ENCODE peak calls at places on chromosome 9, in six cellular contexts. B is tibial artery, Z is OCI-LY7, W is mammary epithelial cell, V is cardiac muscle cell, Y is lower leg skin. C is an unnamed sample.

GRCh38 chr9:119588874-119589560 is 219.8 kb upstream of the BRINP1 start:
- DNase-seq in W (no peak), B (no peak), V (no peak), Z (no peak), Y (no peak), C (no peak)

GRCh38 chr9:135606885-135607259 is 32.5 kb downstream of the GLT6D1 start:
- DNase-seq in V (no peak), Y (peak), W (no peak), Z (no peak), B (no peak), C (peak)

GRCh38 chr9:638152-638551 is 203.3 kb upstream of the DMRT1 start:
- DNase-seq in B (no peak), W (no peak), Y (no peak), V (no peak), Z (no peak), C (no peak)

GRCh38 chr9:89529243-89530030 is 31.5 kb upstream of the SEMA4D start:
- DNase-seq in B (no peak), Z (no peak), W (no peak), V (no peak), Y (no peak), C (no peak)

GRCh38 chr9:117649126-117649525 is 55.1 kb upstream of the TLR4 start:
- DNase-seq in V (peak), Z (no peak), B (no peak), Y (no peak), W (no peak), C (no peak)

GRCh38 chr9:38226491-38226951 is 157.5 kb upstream of the SHB start:
- DNase-seq in V (peak), Z (no peak), B (no peak), Y (no peak), W (no peak), C (no peak)

GRCh38 chr9:135255033-135255842 is 167.8 kb downstream of the OLFM1 start:
- DNase-seq in B (no peak), Y (no peak), V (no peak), Z (no peak), W (no peak), C (no peak)

GRCh38 chr9:80369641-80370040 is 797.9 kb downstream of the TLE4 start:
- DNase-seq in V (peak), B (no peak), Y (no peak), Z (no peak), W (peak), C (no peak)

GRCh38 chr9:35905912-35906679 is at the start of gene HRCT1:
- DNase-seq in B (peak), V (peak), Z (no peak), W (peak), Y (peak), C (peak)

GRCh38 chr9:114216081-114216480 is 60.7 kb downstream of the COL27A1 start:
- DNase-seq in Y (no peak), B (peak), Z (no peak), V (peak), W (no peak), C (no peak)

GRCh38 chr9:126117631-126118030 is 209.0 kb upstream of the MVB12B start:
- DNase-seq in B (no peak), V (no peak), Z (no peak), Y (peak), W (no peak), C (peak)

GRCh38 chr9:90907790-90908189 is 106.2 kb downstream of the SYK start:
- DNase-seq in W (no peak), Y (peak), B (no peak), Z (no peak), V (no peak), C (no peak)

DNA sequence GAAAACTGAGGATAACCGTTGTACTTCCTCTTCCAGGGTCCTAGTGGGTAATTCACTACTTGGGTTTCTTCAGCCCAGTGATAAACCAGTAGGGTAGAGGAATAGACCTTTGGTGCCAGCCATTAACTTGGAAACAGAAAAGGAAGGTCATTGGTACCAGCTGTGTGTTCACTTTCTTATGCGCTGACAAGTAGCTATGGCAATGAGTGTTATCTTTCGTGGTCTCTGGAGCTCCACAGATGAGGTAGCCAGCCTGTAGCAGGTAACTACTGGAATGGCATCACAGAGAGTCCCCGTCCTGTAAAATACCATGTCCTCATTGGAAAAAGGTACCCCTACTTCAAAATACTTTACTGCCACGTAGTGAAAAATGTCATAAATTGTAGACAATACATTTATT is 2.3 kb downstream of the UHRF2 start:
- DNase-seq in V (no peak), Y (no peak), Z (peak), B (no peak), W (peak), C (no peak)
- H3K4me3 ChIP-seq in V (no peak), Y (no peak), Z (peak), B (peak), W (peak), C (no peak)

GRCh38 chr9:21144620-21145019 is 3.0 kb upstream of the IFNW1 start:
- DNase-seq in V (no peak), Y (no peak), W (no peak), Z (no peak), B (no peak), C (no peak)

GRCh38 chr9:21137020-21137419 is 4.6 kb downstream of the IFNW1 start:
- DNase-seq in Z (no peak), B (no peak), V (no peak), Y (no peak), W (no peak), C (no peak)

GRCh38 chr9:21135736-21136135 is 5.9 kb downstream of the IFNW1 start:
- DNase-seq in Z (no peak), Y (no peak), B (no peak), V (no peak), W (no peak), C (no peak)

DNA sequence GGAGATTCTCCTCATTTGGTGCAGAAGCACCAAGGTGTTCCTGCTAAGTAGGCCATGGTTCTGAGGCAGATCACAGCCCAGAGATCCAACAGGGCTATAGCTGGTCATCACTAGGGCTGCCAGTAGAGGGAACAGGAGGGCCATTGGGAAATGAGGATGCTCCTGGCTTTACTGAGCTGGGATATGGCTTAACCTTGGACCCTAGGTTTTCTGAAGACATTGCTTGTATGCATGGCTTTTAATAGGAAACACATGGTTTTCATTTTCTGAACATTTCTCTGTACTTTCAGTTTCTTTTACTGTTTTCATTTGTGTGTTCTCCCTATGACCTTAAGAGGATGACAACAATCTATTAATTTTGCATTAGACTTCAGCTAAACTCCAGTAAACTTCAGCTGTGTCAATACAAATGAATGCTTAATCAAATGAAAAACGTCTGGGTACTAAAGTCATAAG is at the start of gene IFNW1:
- DNase-seq in W (no peak), B (no peak), Y (no peak), V (no peak), Z (no peak), C (no peak)
- TF ChIP-seq CTCF in W (no peak), B (no peak), Y (no peak), V (peak), Z (no peak), C (no peak)

DNA sequence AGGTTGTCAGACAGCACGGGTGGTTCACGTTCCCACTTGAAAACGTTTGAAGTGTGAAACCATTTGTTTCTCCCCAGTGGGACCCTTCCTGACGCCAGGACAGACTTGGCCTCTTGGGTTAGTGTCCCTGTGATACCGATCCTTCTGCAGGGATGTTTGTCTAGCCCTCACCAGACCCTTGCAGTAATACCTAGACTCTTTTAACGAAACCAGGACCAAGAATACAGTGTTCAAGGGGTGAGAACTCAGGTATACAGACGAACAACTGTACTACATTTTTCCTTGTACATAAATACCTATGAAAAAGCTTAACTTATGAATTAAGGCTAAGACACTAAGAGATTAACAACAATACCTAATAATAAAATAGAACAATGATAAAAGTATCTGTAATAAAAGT is 152.1 kb downstream of the HSD17B3 start:
- DNase-seq in W (no peak), B (no peak), V (no peak), Y (no peak), Z (no peak), C (no peak)
- H3K4me3 ChIP-seq in W (no peak), B (no peak), V (no peak), Y (no peak), Z (no peak), C (no peak)

GRCh38 chr9:78783743-78784142 is 486.8 kb downstream of the PSAT1 start:
- DNase-seq in V (no peak), B (no peak), Z (no peak), W (no peak), Y (no peak), C (no peak)
- TF ChIP-seq CTCF in V (peak), B (no peak), Z (peak), W (peak), Y (no peak), C (no peak)

DNA sequence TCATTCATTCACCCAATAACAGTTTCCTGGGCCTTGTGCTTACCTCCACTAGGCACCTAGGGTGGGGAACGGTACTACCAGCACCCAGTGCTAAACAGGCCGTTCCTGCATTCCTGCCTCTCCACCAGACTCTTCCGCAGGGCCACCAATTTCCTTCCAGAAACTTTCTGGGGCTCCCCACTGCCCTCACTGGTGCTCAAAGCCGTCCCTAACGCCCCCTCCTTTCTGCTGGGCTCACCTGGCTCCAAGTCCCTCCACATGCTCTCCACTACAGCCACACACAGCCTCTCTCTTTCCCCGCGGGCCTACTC is 1.4 kb downstream of the PHF19 start:
- DNase-seq in Y (no peak), V (no peak), W (no peak), Z (peak), B (no peak), C (no peak)
- H3K4me3 ChIP-seq in Y (peak), V (no peak), W (peak), Z (peak), B (peak), C (no peak)

GRCh38 chr9:15280647-15281046 is 26.4 kb downstream of the TTC39B start:
- DNase-seq in Y (no peak), B (no peak), Z (no peak), W (no peak), V (no peak), C (no peak)
- TF ChIP-seq CTCF in Y (no peak), B (no peak), Z (no peak), W (no peak), V (no peak), C (no peak)

GRCh38 chr9:97850746-97851449 is 2.1 kb upstream of the FOXE1 start:
- DNase-seq in W (no peak), V (no peak), Y (no peak), B (no peak), Z (no peak), C (no peak)

GRCh38 chr9:97848237-97848581 is 4.8 kb upstream of the FOXE1 start:
- DNase-seq in B (no peak), Z (no peak), Y (no peak), V (no peak), W (no peak), C (no peak)

GRCh38 chr9:97847474-97848236 is 5.4 kb upstream of the FOXE1 start:
- DNase-seq in V (no peak), B (no peak), Z (no peak), Y (no peak), W (no peak), C (no peak)

GRCh38 chr9:97849980-97850379 is 3.0 kb upstream of the FOXE1 start:
- DNase-seq in Z (no peak), Y (no peak), W (no peak), V (no peak), B (no peak), C (no peak)

GRCh38 chr9:97848582-97849237 is 4.3 kb upstream of the FOXE1 start:
- DNase-seq in Z (no peak), Y (peak), B (no peak), V (no peak), W (no peak), C (peak)
- H3K4me3 ChIP-seq in Z (no peak), Y (no peak), B (peak), V (no peak), W (no peak), C (no peak)

GRCh38 chr9:127224178-127224882 is 40.2 kb upstream of the GARNL3 start:
- DNase-seq in Y (peak), Z (peak), W (peak), B (peak), V (peak), C (peak)
- TF ChIP-seq CTCF in Y (no peak), Z (no peak), W (no peak), B (peak), V (peak), C (no peak)

GRCh38 chr9:92293452-92294296 is at the start of gene IARS1:
- DNase-seq in Z (peak), B (peak), V (peak), W (peak), Y (peak), C (peak)

GRCh38 chr9:92293075-92293354 is 482 bp downstream of the IARS1 start:
- DNase-seq in B (no peak), V (no peak), W (no peak), Y (no peak), Z (peak), C (no peak)

GRCh38 chr9:92294297-92294676 is 790 bp upstream of the IARS1 start:
- DNase-seq in Y (no peak), W (peak), B (no peak), V (peak), Z (peak), C (no peak)

GRCh38 chr9:92295827-92296258 is 2.3 kb upstream of the IARS1 start:
- DNase-seq in Y (no peak), B (no peak), W (no peak), V (no peak), Z (peak), C (no peak)

GRCh38 chr9:92295240-92295790 is 1.8 kb upstream of the IARS1 start:
- DNase-seq in Y (no peak), W (no peak), V (no peak), B (no peak), Z (no peak), C (no peak)
- H3K4me3 ChIP-seq in Y (no peak), W (no peak), V (no peak), B (no peak), Z (peak), C (no peak)

GRCh38 chr9:92507005-92507404 is 24.7 kb upstream of the ASPN start:
- DNase-seq in Z (no peak), B (no peak), W (no peak), V (peak), Y (no peak), C (no peak)
- TF ChIP-seq CTCF in Z (no peak), B (no peak), W (no peak), V (no peak), Y (no peak), C (no peak)